ENCODE peak calls at places on chromosomes 3 and 15, in five cellular contexts. One of them, this sample, is unnamed.

GRCh38 chr3:15347104-15347736 is 14.8 kb upstream of the SH3BP5 start:
- DNase-seq in OCI-LY7: no peak
- DNase-seq in dorsolateral prefrontal cortex: no peak
- DNase-seq in NB4: no peak
- DNase-seq in BJ: no peak
- DNase-seq in this sample: no peak

GRCh38 chr15:52136471-52136993 is 24.0 kb upstream of the BCL2L10 start:
- DNase-seq in OCI-LY7: no peak
- DNase-seq in dorsolateral prefrontal cortex: no peak
- DNase-seq in NB4: no peak
- DNase-seq in BJ: no peak
- DNase-seq in this sample: no peak

GRCh38 chr15:64991536-64992135 is 1.9 kb upstream of the SPG21 start:
- DNase-seq in OCI-LY7: no peak
- DNase-seq in dorsolateral prefrontal cortex: no peak
- DNase-seq in NB4: no peak
- DNase-seq in BJ: no peak
- DNase-seq in this sample: no peak

GRCh38 chr3:108079877-108080276 is 11.0 kb downstream of the CD47 start:
- DNase-seq in OCI-LY7: no peak
- DNase-seq in dorsolateral prefrontal cortex: no peak
- DNase-seq in NB4: no peak
- DNase-seq in BJ: no peak
- DNase-seq in this sample: no peak

GRCh38 chr3:194205675-194206133 is 69.8 kb downstream of the HES1 start:
- DNase-seq in OCI-LY7: peak
- DNase-seq in dorsolateral prefrontal cortex: no peak
- DNase-seq in NB4: peak
- DNase-seq in BJ: no peak
- DNase-seq in this sample: no peak

GRCh38 chr15:100725121-100726069 is 123.0 kb downstream of the ASB7 start:
- DNase-seq in OCI-LY7: no peak
- DNase-seq in dorsolateral prefrontal cortex: no peak
- DNase-seq in NB4: no peak
- DNase-seq in BJ: peak
- DNase-seq in this sample: no peak

GRCh38 chr15:71011503-71012155 is 103.6 kb upstream of the THSD4 start:
- DNase-seq in OCI-LY7: peak
- DNase-seq in dorsolateral prefrontal cortex: no peak
- DNase-seq in NB4: peak
- DNase-seq in BJ: peak
- DNase-seq in this sample: no peak

GRCh38 chr3:98521897-98522537 is 685 bp downstream of the CLDND1 start:
- DNase-seq in OCI-LY7: peak
- DNase-seq in dorsolateral prefrontal cortex: no peak
- DNase-seq in NB4: peak
- DNase-seq in BJ: no peak
- DNase-seq in this sample: peak

GRCh38 chr15:50181206-50181982 is 602 bp upstream of the SLC27A2 start:
- DNase-seq in OCI-LY7: no peak
- DNase-seq in dorsolateral prefrontal cortex: no peak
- DNase-seq in NB4: peak
- DNase-seq in BJ: no peak
- DNase-seq in this sample: no peak

GRCh38 chr3:23971684-23972083 is 26.6 kb downstream of the NR1D2 start:
- DNase-seq in OCI-LY7: no peak
- DNase-seq in dorsolateral prefrontal cortex: no peak
- DNase-seq in NB4: no peak
- DNase-seq in BJ: no peak
- DNase-seq in this sample: no peak

GRCh38 chr3:159488657-159489056 is 500.0 kb upstream of the IL12A start:
- DNase-seq in OCI-LY7: no peak
- DNase-seq in dorsolateral prefrontal cortex: no peak
- DNase-seq in NB4: no peak
- DNase-seq in BJ: no peak
- DNase-seq in this sample: no peak

GRCh38 chr15:80562033-80562432 is 133.1 kb upstream of the ABHD17C start:
- DNase-seq in OCI-LY7: no peak
- DNase-seq in dorsolateral prefrontal cortex: no peak
- DNase-seq in NB4: peak
- DNase-seq in BJ: no peak
- DNase-seq in this sample: no peak

GRCh38 chr3:93994056-93994455 is 14.1 kb downstream of the ARL13B start:
- DNase-seq in OCI-LY7: no peak
- DNase-seq in dorsolateral prefrontal cortex: no peak
- DNase-seq in NB4: peak
- DNase-seq in BJ: no peak
- DNase-seq in this sample: no peak

GRCh38 chr3:38698760-38699159 is 49.3 kb upstream of the SCN5A start:
- DNase-seq in OCI-LY7: no peak
- DNase-seq in dorsolateral prefrontal cortex: no peak
- DNase-seq in NB4: no peak
- DNase-seq in BJ: no peak
- DNase-seq in this sample: no peak

GRCh38 chr3:71489315-71489761 is 94.2 kb downstream of the FOXP1 start:
- DNase-seq in OCI-LY7: no peak
- DNase-seq in dorsolateral prefrontal cortex: no peak
- DNase-seq in NB4: no peak
- DNase-seq in BJ: no peak
- DNase-seq in this sample: no peak

GRCh38 chr15:64938192-64938591 is 26.5 kb downstream of the ANKDD1A start:
- DNase-seq in OCI-LY7: peak
- DNase-seq in dorsolateral prefrontal cortex: no peak
- DNase-seq in NB4: no peak
- DNase-seq in BJ: no peak
- DNase-seq in this sample: no peak

GRCh38 chr3:150075417-150075865 is 104.7 kb upstream of the PFN2 start:
- DNase-seq in OCI-LY7: no peak
- DNase-seq in dorsolateral prefrontal cortex: no peak
- DNase-seq in NB4: no peak
- DNase-seq in BJ: no peak
- DNase-seq in this sample: no peak

GRCh38 chr15:45690581-45691260 is 55.9 kb downstream of the SQOR start:
- DNase-seq in OCI-LY7: no peak
- DNase-seq in dorsolateral prefrontal cortex: no peak
- DNase-seq in NB4: no peak
- DNase-seq in BJ: no peak
- DNase-seq in this sample: no peak

GRCh38 chr3:122745365-122746021 is 48.1 kb downstream of the HSPBAP1 start:
- DNase-seq in OCI-LY7: no peak
- DNase-seq in dorsolateral prefrontal cortex: no peak
- DNase-seq in NB4: no peak
- DNase-seq in BJ: peak
- DNase-seq in this sample: no peak

GRCh38 chr15:55197362-55197705 is 593 bp upstream of the RSL24D1 start:
- DNase-seq in OCI-LY7: peak
- DNase-seq in dorsolateral prefrontal cortex: no peak
- DNase-seq in NB4: no peak
- DNase-seq in BJ: no peak
- DNase-seq in this sample: peak

GRCh38 chr15:60589253-60589652 is 110.3 kb upstream of the ICE2 start:
- DNase-seq in OCI-LY7: no peak
- DNase-seq in dorsolateral prefrontal cortex: no peak
- DNase-seq in NB4: no peak
- DNase-seq in BJ: no peak
- DNase-seq in this sample: no peak

GRCh38 chr15:67101981-67102929 is 36.9 kb downstream of the SMAD3 start:
- DNase-seq in OCI-LY7: no peak
- DNase-seq in dorsolateral prefrontal cortex: no peak
- DNase-seq in NB4: no peak
- DNase-seq in BJ: no peak
- DNase-seq in this sample: peak

GRCh38 chr3:102006812-102007485 is 157.6 kb downstream of the NFKBIZ start:
- DNase-seq in OCI-LY7: no peak
- DNase-seq in dorsolateral prefrontal cortex: no peak
- DNase-seq in NB4: no peak
- DNase-seq in BJ: peak
- DNase-seq in this sample: no peak

GRCh38 chr3:13411186-13411860 is 8.8 kb downstream of the NUP210 start:
- DNase-seq in OCI-LY7: no peak
- DNase-seq in dorsolateral prefrontal cortex: no peak
- DNase-seq in NB4: no peak
- DNase-seq in BJ: no peak
- DNase-seq in this sample: no peak

GRCh38 chr3:13419356-13420050 is 619 bp downstream of the NUP210 start:
- DNase-seq in OCI-LY7: peak
- DNase-seq in dorsolateral prefrontal cortex: peak
- DNase-seq in NB4: peak
- DNase-seq in BJ: no peak
- DNase-seq in this sample: no peak

GRCh38 chr3:13414040-13414729 is 5.9 kb downstream of the NUP210 start:
- DNase-seq in OCI-LY7: peak
- DNase-seq in dorsolateral prefrontal cortex: no peak
- DNase-seq in NB4: peak
- DNase-seq in BJ: no peak
- DNase-seq in this sample: peak

GRCh38 chr3:13416002-13416793 is 3.9 kb downstream of the NUP210 start:
- DNase-seq in OCI-LY7: peak
- DNase-seq in dorsolateral prefrontal cortex: no peak
- DNase-seq in NB4: peak
- DNase-seq in BJ: no peak
- DNase-seq in this sample: no peak

GRCh38 chr3:13415236-13416001 is 4.7 kb downstream of the NUP210 start:
- DNase-seq in OCI-LY7: peak
- DNase-seq in dorsolateral prefrontal cortex: no peak
- DNase-seq in NB4: peak
- DNase-seq in BJ: no peak
- DNase-seq in this sample: no peak
- H3K4me3 ChIP-seq in OCI-LY7: peak
- H3K4me3 ChIP-seq in dorsolateral prefrontal cortex: no peak
- H3K4me3 ChIP-seq in NB4: peak
- H3K4me3 ChIP-seq in BJ: no peak
- H3K4me3 ChIP-seq in this sample: peak

DNA sequence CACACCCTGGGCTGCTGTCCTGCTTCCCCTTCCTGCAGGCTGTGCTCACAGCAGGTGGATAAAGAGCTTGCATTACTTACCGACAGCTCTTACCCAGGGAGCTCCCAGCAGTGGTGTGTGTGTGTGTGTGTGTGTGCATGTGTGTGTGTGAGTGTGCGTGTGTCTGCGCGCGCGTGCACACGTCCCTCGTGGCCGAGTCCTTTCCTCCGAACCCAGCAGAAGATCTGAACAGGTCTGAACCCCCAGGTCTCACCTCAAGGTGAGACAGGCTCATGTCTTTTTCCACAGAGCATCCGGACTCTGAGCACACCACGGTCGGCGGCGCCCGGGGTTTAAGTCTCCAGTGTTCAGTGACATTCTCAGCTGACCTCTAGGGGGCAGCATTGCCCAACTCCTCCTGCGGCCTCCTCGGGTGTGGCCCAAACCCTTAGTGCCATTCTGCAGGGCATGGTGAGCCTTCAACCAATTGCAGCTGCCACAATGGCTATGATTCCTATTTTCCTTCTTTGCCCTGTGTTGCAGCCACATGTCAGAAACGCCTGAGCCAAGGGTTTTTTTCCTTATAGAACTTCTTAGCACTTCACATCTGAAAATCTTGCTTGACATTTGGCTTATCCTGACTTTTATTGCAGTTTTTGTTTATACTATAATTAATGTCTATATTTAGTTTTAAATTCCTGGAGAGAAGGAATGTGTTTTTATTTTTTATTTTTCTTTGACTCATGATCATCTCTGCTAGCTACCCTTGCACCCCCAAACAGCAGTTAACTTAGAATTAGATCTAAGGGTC is 64.1 kb upstream of the KLHL25 start:
- DNase-seq in OCI-LY7: peak
- DNase-seq in dorsolateral prefrontal cortex: peak
- DNase-seq in NB4: peak
- DNase-seq in BJ: no peak
- DNase-seq in this sample: peak
- TF ChIP-seq CTCF in OCI-LY7: peak
- TF ChIP-seq CTCF in dorsolateral prefrontal cortex: peak
- TF ChIP-seq CTCF in NB4: peak
- TF ChIP-seq CTCF in BJ: peak
- TF ChIP-seq CTCF in this sample: peak

GRCh38 chr3:190696777-190697501 is 165.6 kb downstream of the GMNC start:
- DNase-seq in OCI-LY7: peak
- DNase-seq in dorsolateral prefrontal cortex: no peak
- DNase-seq in NB4: peak
- DNase-seq in BJ: no peak
- DNase-seq in this sample: no peak
- H3K4me3 ChIP-seq in OCI-LY7: no peak
- H3K4me3 ChIP-seq in dorsolateral prefrontal cortex: no peak
- H3K4me3 ChIP-seq in NB4: no peak
- H3K4me3 ChIP-seq in BJ: no peak
- H3K4me3 ChIP-seq in this sample: no peak

GRCh38 chr15:75955720-75956119 is 52.0 kb downstream of the FBXO22 start:
- DNase-seq in OCI-LY7: no peak
- DNase-seq in dorsolateral prefrontal cortex: no peak
- DNase-seq in NB4: no peak
- DNase-seq in BJ: no peak
- DNase-seq in this sample: no peak
- TF ChIP-seq CTCF in OCI-LY7: no peak
- TF ChIP-seq CTCF in dorsolateral prefrontal cortex: no peak
- TF ChIP-seq CTCF in NB4: no peak
- TF ChIP-seq CTCF in BJ: no peak
- TF ChIP-seq CTCF in this sample: peak

GRCh38 chr3:196624008-196624790 is 15.3 kb upstream of the NRROS start:
- DNase-seq in OCI-LY7: no peak
- DNase-seq in dorsolateral prefrontal cortex: no peak
- DNase-seq in NB4: peak
- DNase-seq in BJ: no peak
- DNase-seq in this sample: no peak
- H3K4me3 ChIP-seq in OCI-LY7: no peak
- H3K4me3 ChIP-seq in dorsolateral prefrontal cortex: no peak
- H3K4me3 ChIP-seq in NB4: peak
- H3K4me3 ChIP-seq in BJ: no peak
- H3K4me3 ChIP-seq in this sample: no peak